ENCODE peak calls at places on chromosomes 11 and 22, in five cellular contexts. C is thoracic aorta, Z is Peyer's patch, K is transverse colon, J is GM12878. S is an unnamed sample.

GRCh38 chr11:58788355-58789023 is 56.0 kb downstream of the GLYATL2 start:
- DNase-seq in Z (peak; percentile 49), C (no peak), J (peak; percentile 7), K (peak; percentile 14), S (peak; percentile 21)

GRCh38 chr11:33187851-33188722 is 26.8 kb upstream of the CSTF3 start:
- DNase-seq in J (no peak), K (no peak), Z (no peak), C (no peak), S (no peak)

GRCh38 chr11:111606986-111607385 is 4.7 kb downstream of the SIK2 start:
- DNase-seq in K (no peak), J (no peak), C (no peak), Z (no peak), S (no peak)

GRCh38 chr11:57568330-57568766 is 876 bp upstream of the UBE2L6 start:
- DNase-seq in J (peak; percentile 51), C (no peak), K (no peak), Z (no peak), S (peak; percentile 43)

GRCh38 chr11:134004406-134005197 is 47.8 kb upstream of the IGSF9B start:
- DNase-seq in C (no peak), Z (no peak), K (no peak), J (no peak), S (no peak)

GRCh38 chr11:34480339-34480738 is 33.3 kb downstream of the ELF5 start:
- DNase-seq in K (no peak), J (no peak), Z (no peak), C (no peak), S (no peak)

GRCh38 chr11:1879342-1879940 is 12.3 kb downstream of the PRR33 start:
- DNase-seq in Z (peak; percentile 36), J (no peak), C (no peak), K (no peak), S (no peak)

GRCh38 chr11:134385774-134386565 is 26.1 kb downstream of the B3GAT1 start:
- DNase-seq in Z (no peak), J (no peak), C (no peak), K (no peak), S (no peak)

GRCh38 chr22:48178536-48178935 is 1416.1 kb downstream of the TBC1D22A start:
- DNase-seq in K (no peak), C (no peak), Z (no peak), J (no peak), S (no peak)

GRCh38 chr11:18067372-18067771 is 21.3 kb upstream of the TPH1 start:
- DNase-seq in K (no peak), Z (no peak), C (no peak), J (no peak), S (no peak)

GRCh38 chr22:24106385-24107381 is 74.6 kb upstream of the SUSD2 start:
- DNase-seq in Z (no peak), J (peak; percentile 41), C (no peak), K (peak; percentile 28), S (peak; percentile 22)

GRCh38 chr11:116033931-116034553 is 529.8 kb upstream of the CADM1 start:
- DNase-seq in Z (no peak), J (no peak), C (no peak), K (no peak), S (no peak)

GRCh38 chr11:71330349-71330748 is 78.0 kb upstream of the SHANK2 start:
- DNase-seq in K (no peak), C (no peak), Z (no peak), J (no peak), S (no peak)

GRCh38 chr22:38327805-38328204 is 10.6 kb upstream of the CSNK1E start:
- DNase-seq in K (no peak), Z (no peak), C (no peak), J (no peak), S (no peak)

GRCh38 chr11:101127348-101127698 is 2.3 kb downstream of the PGR start:
- DNase-seq in J (no peak), Z (no peak), K (peak; percentile 26), C (no peak), S (no peak)

GRCh38 chr11:101126551-101127347 is 2.9 kb downstream of the PGR start:
- DNase-seq in Z (no peak), J (no peak), K (no peak), C (no peak), S (no peak)

GRCh38 chr11:101127699-101128570 is 1.7 kb downstream of the PGR start:
- DNase-seq in C (no peak), K (peak; percentile 28), Z (peak; percentile 49), J (no peak), S (no peak)

GRCh38 chr11:101129203-101129943 is at the start of gene PGR:
- DNase-seq in J (no peak), K (peak; percentile 39), C (peak; percentile 28), Z (peak; percentile 34), S (no peak)

GRCh38 chr11:101128571-101129202 is 926 bp downstream of the PGR start:
- DNase-seq in J (no peak), C (no peak), Z (no peak), K (no peak), S (no peak)
- H3K4me3 ChIP-seq in J (no peak overlapping the region), C (peak overlapping the region; percentile 92), Z (peak overlapping the region; percentile 30), K (peak overlapping the region; percentile 65), S (no peak overlapping the region)

DNA sequence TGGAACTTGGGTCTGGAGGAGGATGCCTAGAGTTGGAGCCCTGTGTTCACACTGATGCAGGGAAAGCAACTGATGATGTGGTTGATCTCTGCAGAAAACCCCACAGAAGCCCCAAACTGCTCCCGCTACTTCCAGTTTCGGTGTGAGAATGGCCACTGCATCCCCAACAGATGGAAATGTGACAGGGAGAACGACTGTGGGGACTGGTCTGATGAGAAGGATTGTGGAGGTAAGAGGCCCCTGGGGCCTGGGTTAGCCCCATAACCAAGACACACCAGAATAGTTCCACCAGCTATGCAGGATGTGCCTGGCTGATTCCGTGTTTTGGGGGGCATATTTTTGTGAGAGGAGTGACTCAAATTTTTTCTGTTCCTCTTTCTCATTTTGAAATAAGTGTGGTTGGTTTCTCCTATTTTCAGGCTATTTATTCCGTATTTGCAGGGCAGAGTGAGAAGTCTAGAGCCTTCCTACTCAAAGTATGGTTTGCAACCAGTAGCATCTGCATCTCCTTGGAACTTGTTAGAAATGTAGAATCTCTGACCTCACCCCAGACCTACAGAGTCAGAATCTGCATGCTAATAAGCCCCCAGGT is 137.3 kb upstream of the SORL1-AS1 start:
- DNase-seq in J (peak; percentile 97), Z (no peak), C (no peak), K (no peak), S (peak; percentile 87)
- H3K4me3 ChIP-seq in J (no peak overlapping the region), Z (no peak overlapping the region), C (no peak overlapping the region), K (no peak overlapping the region), S (no peak overlapping the region)

GRCh38 chr11:63762662-63763505 is 5.7 kb downstream of the ZFTA start:
- DNase-seq in J (no peak), K (peak; percentile 51), Z (peak; percentile 64), C (no peak), S (no peak)

GRCh38 chr11:63765688-63766241 is 2.8 kb downstream of the ZFTA start:
- DNase-seq in J (no peak), Z (no peak), C (no peak), K (peak; percentile 16), S (no peak)

GRCh38 chr11:63764712-63765631 is 3.6 kb downstream of the ZFTA start:
- DNase-seq in J (no peak), Z (peak; percentile 73), K (peak; percentile 68), C (no peak), S (no peak)

GRCh38 chr11:63763506-63764200 is 4.9 kb downstream of the ZFTA start:
- DNase-seq in K (peak; percentile 40), J (no peak), Z (no peak), C (no peak), S (no peak)

GRCh38 chr11:63764201-63764711 is 4.3 kb downstream of the ZFTA start:
- DNase-seq in C (no peak), J (no peak), K (peak; percentile 15), Z (no peak), S (no peak)
- H3K4me3 ChIP-seq in C (no peak overlapping the region), J (no peak overlapping the region), K (peak overlapping the region; percentile 49), Z (no peak overlapping the region), S (no peak overlapping the region)

GRCh38 chr11:30772908-30773307 is 186.8 kb upstream of the MPPED2 start:
- DNase-seq in J (no peak), C (no peak), Z (no peak), K (no peak), S (no peak)
- H3K4me3 ChIP-seq in J (no peak overlapping the region), C (no peak overlapping the region), Z (no peak overlapping the region), K (no peak overlapping the region), S (no peak overlapping the region)

GRCh38 chr11:46391186-46391577 is 394 bp downstream of the CHRM4 start:
- DNase-seq in C (no peak), K (no peak), Z (no peak), J (no peak), S (no peak)
- H3K4me3 ChIP-seq in C (peak overlapping the region; percentile 43), K (peak overlapping the region; percentile 52), Z (peak overlapping the region; percentile 29), J (no peak overlapping the region), S (no peak overlapping the region)

DNA sequence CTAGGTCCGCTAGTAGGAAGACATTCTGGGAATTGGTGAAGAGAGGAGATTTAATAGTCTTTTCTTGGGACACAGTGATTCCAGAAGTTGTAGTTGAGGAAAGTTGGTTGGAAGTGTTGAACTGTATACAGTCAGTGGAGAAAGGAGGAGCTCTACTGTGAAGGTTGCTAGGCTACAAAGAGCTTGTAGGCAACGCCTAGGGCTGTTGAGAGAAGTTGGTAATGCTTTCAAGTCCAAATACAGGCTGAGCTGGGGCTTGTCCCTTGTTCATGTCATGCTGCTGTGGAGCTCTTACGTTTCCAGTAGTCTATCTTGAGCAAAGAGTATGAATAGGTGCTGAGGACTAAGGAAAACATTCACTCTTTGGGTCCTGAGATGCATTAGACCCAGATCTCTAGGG is 1.1 kb downstream of the TBCEL start:
- DNase-seq in C (no peak), Z (no peak), J (no peak), K (no peak), S (no peak)
- H3K4me3 ChIP-seq in C (peak overlapping the region; percentile 84), Z (no peak overlapping the region), J (peak overlapping the region; percentile 81), K (peak overlapping the region; percentile 83), S (peak overlapping the region; percentile 98)

GRCh38 chr11:43580735-43581369 is 99.7 kb upstream of the HSD17B12 start:
- DNase-seq in C (no peak), K (no peak), J (no peak), Z (no peak), S (no peak)
- H3K4me3 ChIP-seq in C (peak overlapping the region; percentile 53), K (peak overlapping the region; percentile 26), J (no peak overlapping the region), Z (peak overlapping the region; percentile 29), S (no peak overlapping the region)

DNA sequence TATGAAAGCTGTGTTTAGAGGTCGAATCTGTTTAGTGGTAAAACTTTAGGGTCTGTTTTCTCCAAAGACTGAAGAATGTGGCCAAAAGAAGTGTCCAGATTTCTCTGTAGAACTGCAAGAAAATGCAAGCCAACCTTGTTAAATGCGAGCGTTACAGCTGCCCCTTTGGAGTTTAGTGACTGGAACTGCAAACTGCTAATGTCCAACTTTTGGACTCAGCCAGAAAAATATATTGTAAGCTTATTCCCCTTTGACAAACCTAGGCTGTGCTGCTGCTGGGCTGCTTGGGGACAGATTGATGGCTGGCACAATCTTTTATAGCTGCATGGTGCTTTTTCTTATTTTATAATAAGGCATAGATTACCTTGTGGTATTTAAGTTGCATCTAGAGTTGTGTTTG is 3.9 kb downstream of the TEAD1 start:
- DNase-seq in J (no peak), C (no peak), K (no peak), Z (no peak), S (no peak)
- H3K4me3 ChIP-seq in J (no peak overlapping the region), C (no peak overlapping the region), K (peak overlapping the region; percentile 4), Z (no peak overlapping the region), S (no peak overlapping the region)